ENCODE peak calls at places on chromosomes 7 and 10, in six cellular contexts. One of them, this sample, is unnamed.

GRCh38 chr10:112698774-112699173 is 251.3 kb upstream of the TCF7L2 start:
- DNase-seq in transverse colon: no peak
- DNase-seq in fibroblast of lung: no peak
- DNase-seq in WERI-Rb-1: no peak
- DNase-seq in PC-3: no peak
- DNase-seq in left ventricle myocardium inferior: no peak
- DNase-seq in this sample: no peak

GRCh38 chr10:103766751-103767509 is 88.4 kb downstream of the SH3PXD2A start:
- DNase-seq in transverse colon: no peak
- DNase-seq in fibroblast of lung: no peak
- DNase-seq in WERI-Rb-1: no peak
- DNase-seq in PC-3: no peak
- DNase-seq in left ventricle myocardium inferior: no peak
- DNase-seq in this sample: no peak

GRCh38 chr7:106376026-106376799 is 91.4 kb upstream of the NAMPT start:
- DNase-seq in transverse colon: no peak
- DNase-seq in fibroblast of lung: peak; percentile 32
- DNase-seq in WERI-Rb-1: no peak
- DNase-seq in PC-3: no peak
- DNase-seq in left ventricle myocardium inferior: no peak
- DNase-seq in this sample: no peak

GRCh38 chr10:92640110-92640509 is 47.2 kb downstream of the KIF11 start:
- DNase-seq in transverse colon: no peak
- DNase-seq in fibroblast of lung: peak; percentile 75
- DNase-seq in WERI-Rb-1: no peak
- DNase-seq in PC-3: peak; percentile 48
- DNase-seq in left ventricle myocardium inferior: no peak
- DNase-seq in this sample: peak; percentile 9

GRCh38 chr7:13904689-13905088 is 84.8 kb downstream of the ETV1 start:
- DNase-seq in transverse colon: no peak
- DNase-seq in fibroblast of lung: peak; percentile 47
- DNase-seq in WERI-Rb-1: no peak
- DNase-seq in PC-3: no peak
- DNase-seq in left ventricle myocardium inferior: no peak
- DNase-seq in this sample: peak; percentile 83

GRCh38 chr7:8295638-8296361 is 33.8 kb upstream of the ICA1 start:
- DNase-seq in transverse colon: peak; percentile 23
- DNase-seq in fibroblast of lung: peak; percentile 86
- DNase-seq in WERI-Rb-1: peak; percentile 59
- DNase-seq in PC-3: peak; percentile 86
- DNase-seq in left ventricle myocardium inferior: no peak
- DNase-seq in this sample: peak; percentile 29

GRCh38 chr7:73622909-73623797 is 1.2 kb downstream of the MLXIPL start:
- DNase-seq in transverse colon: peak; percentile 37
- DNase-seq in fibroblast of lung: peak; percentile 26
- DNase-seq in WERI-Rb-1: no peak
- DNase-seq in PC-3: no peak
- DNase-seq in left ventricle myocardium inferior: peak; percentile 48
- DNase-seq in this sample: no peak

GRCh38 chr7:44217133-44217714 is 16.4 kb downstream of the YKT6 start:
- DNase-seq in transverse colon: no peak
- DNase-seq in fibroblast of lung: no peak
- DNase-seq in WERI-Rb-1: no peak
- DNase-seq in PC-3: no peak
- DNase-seq in left ventricle myocardium inferior: peak; percentile 9
- DNase-seq in this sample: no peak

GRCh38 chr7:47473499-47474210 is 108.3 kb downstream of the TNS3 start:
- DNase-seq in transverse colon: no peak
- DNase-seq in fibroblast of lung: no peak
- DNase-seq in WERI-Rb-1: no peak
- DNase-seq in PC-3: no peak
- DNase-seq in left ventricle myocardium inferior: no peak
- DNase-seq in this sample: no peak

GRCh38 chr10:62492012-62492869 is 118.1 kb downstream of the ZNF365 start:
- DNase-seq in transverse colon: no peak
- DNase-seq in fibroblast of lung: peak; percentile 39
- DNase-seq in WERI-Rb-1: no peak
- DNase-seq in PC-3: peak; percentile 92
- DNase-seq in left ventricle myocardium inferior: no peak
- DNase-seq in this sample: peak; percentile 49

GRCh38 chr7:131370523-131370968 is 42.9 kb downstream of the MKLN1 start:
- DNase-seq in transverse colon: no peak
- DNase-seq in fibroblast of lung: peak; percentile 41
- DNase-seq in WERI-Rb-1: no peak
- DNase-seq in PC-3: peak; percentile 62
- DNase-seq in left ventricle myocardium inferior: no peak
- DNase-seq in this sample: no peak

GRCh38 chr7:43583424-43584199 is 704 bp downstream of the STK17A start:
- DNase-seq in transverse colon: peak; percentile 74
- DNase-seq in fibroblast of lung: peak; percentile 53
- DNase-seq in WERI-Rb-1: peak; percentile 52
- DNase-seq in PC-3: peak; percentile 50
- DNase-seq in left ventricle myocardium inferior: peak; percentile 82
- DNase-seq in this sample: no peak

GRCh38 chr10:131738396-131738735 is 162.4 kb upstream of the PPP2R2D start:
- DNase-seq in transverse colon: no peak
- DNase-seq in fibroblast of lung: no peak
- DNase-seq in WERI-Rb-1: no peak
- DNase-seq in PC-3: no peak
- DNase-seq in left ventricle myocardium inferior: no peak
- DNase-seq in this sample: no peak

GRCh38 chr10:125980521-125980920 is 84.2 kb downstream of the FANK1 start:
- DNase-seq in transverse colon: no peak
- DNase-seq in fibroblast of lung: no peak
- DNase-seq in WERI-Rb-1: no peak
- DNase-seq in PC-3: no peak
- DNase-seq in left ventricle myocardium inferior: no peak
- DNase-seq in this sample: no peak

GRCh38 chr10:34163075-34163905 is 651.8 kb downstream of the PARD3 start:
- DNase-seq in transverse colon: no peak
- DNase-seq in fibroblast of lung: peak; percentile 7
- DNase-seq in WERI-Rb-1: no peak
- DNase-seq in PC-3: peak; percentile 45
- DNase-seq in left ventricle myocardium inferior: no peak
- DNase-seq in this sample: no peak

GRCh38 chr10:26960308-26960707 is 99.5 kb upstream of the ABI1 start:
- DNase-seq in transverse colon: no peak
- DNase-seq in fibroblast of lung: no peak
- DNase-seq in WERI-Rb-1: no peak
- DNase-seq in PC-3: no peak
- DNase-seq in left ventricle myocardium inferior: no peak
- DNase-seq in this sample: no peak

GRCh38 chr7:107694395-107694794 is 33.8 kb downstream of the SLC26A4 start:
- DNase-seq in transverse colon: no peak
- DNase-seq in fibroblast of lung: no peak
- DNase-seq in WERI-Rb-1: no peak
- DNase-seq in PC-3: no peak
- DNase-seq in left ventricle myocardium inferior: no peak
- DNase-seq in this sample: no peak

GRCh38 chr10:44016589-44017482 is 368.1 kb downstream of the CXCL12 start:
- DNase-seq in transverse colon: no peak
- DNase-seq in fibroblast of lung: no peak
- DNase-seq in WERI-Rb-1: no peak
- DNase-seq in PC-3: no peak
- DNase-seq in left ventricle myocardium inferior: no peak
- DNase-seq in this sample: no peak

GRCh38 chr10:52318822-52319464 is 4.9 kb downstream of the DKK1 start:
- DNase-seq in transverse colon: no peak
- DNase-seq in fibroblast of lung: peak; percentile 96
- DNase-seq in WERI-Rb-1: no peak
- DNase-seq in PC-3: peak; percentile 100
- DNase-seq in left ventricle myocardium inferior: no peak
- DNase-seq in this sample: peak; percentile 94

GRCh38 chr7:151311294-151311864 is 30.2 kb upstream of the NUB1 start:
- DNase-seq in transverse colon: no peak
- DNase-seq in fibroblast of lung: no peak
- DNase-seq in WERI-Rb-1: peak; percentile 46
- DNase-seq in PC-3: peak; percentile 25
- DNase-seq in left ventricle myocardium inferior: no peak
- DNase-seq in this sample: no peak

GRCh38 chr7:138237995-138238394 is 161.7 kb downstream of the AKR1D1 start:
- DNase-seq in transverse colon: no peak
- DNase-seq in fibroblast of lung: no peak
- DNase-seq in WERI-Rb-1: no peak
- DNase-seq in PC-3: no peak
- DNase-seq in left ventricle myocardium inferior: no peak
- DNase-seq in this sample: no peak
- H3K4me3 ChIP-seq in transverse colon: no peak overlapping the region
- H3K4me3 ChIP-seq in fibroblast of lung: no peak overlapping the region
- H3K4me3 ChIP-seq in WERI-Rb-1: no peak overlapping the region
- H3K4me3 ChIP-seq in PC-3: no peak overlapping the region
- H3K4me3 ChIP-seq in left ventricle myocardium inferior: no peak overlapping the region
- H3K4me3 ChIP-seq in this sample: no peak overlapping the region

GRCh38 chr7:41832936-41833335 is 130.0 kb upstream of the INHBA start:
- DNase-seq in transverse colon: no peak
- DNase-seq in fibroblast of lung: no peak
- DNase-seq in WERI-Rb-1: no peak
- DNase-seq in PC-3: no peak
- DNase-seq in left ventricle myocardium inferior: no peak
- DNase-seq in this sample: no peak

GRCh38 chr7:41826641-41827040 is 123.8 kb upstream of the INHBA start:
- DNase-seq in transverse colon: no peak
- DNase-seq in fibroblast of lung: no peak
- DNase-seq in WERI-Rb-1: no peak
- DNase-seq in PC-3: no peak
- DNase-seq in left ventricle myocardium inferior: no peak
- DNase-seq in this sample: no peak

GRCh38 chr7:41828911-41829310 is 126.0 kb upstream of the INHBA start:
- DNase-seq in transverse colon: no peak
- DNase-seq in fibroblast of lung: no peak
- DNase-seq in WERI-Rb-1: no peak
- DNase-seq in PC-3: no peak
- DNase-seq in left ventricle myocardium inferior: no peak
- DNase-seq in this sample: no peak

GRCh38 chr7:41825927-41826480 is 123.1 kb upstream of the INHBA start:
- DNase-seq in transverse colon: no peak
- DNase-seq in fibroblast of lung: no peak
- DNase-seq in WERI-Rb-1: no peak
- DNase-seq in PC-3: peak; percentile 6
- DNase-seq in left ventricle myocardium inferior: no peak
- DNase-seq in this sample: no peak

GRCh38 chr7:41830271-41830670 is 127.4 kb upstream of the INHBA start:
- DNase-seq in transverse colon: no peak
- DNase-seq in fibroblast of lung: no peak
- DNase-seq in WERI-Rb-1: no peak
- DNase-seq in PC-3: no peak
- DNase-seq in left ventricle myocardium inferior: no peak
- DNase-seq in this sample: no peak
- TF ChIP-seq CTCF in transverse colon: no peak
- TF ChIP-seq CTCF in fibroblast of lung: no peak
- TF ChIP-seq CTCF in WERI-Rb-1: no peak
- TF ChIP-seq CTCF in PC-3: no peak
- TF ChIP-seq CTCF in left ventricle myocardium inferior: no peak
- TF ChIP-seq CTCF in this sample: no peak

GRCh38 chr7:69799048-69799697 is 200.9 kb downstream of the AUTS2 start:
- DNase-seq in transverse colon: no peak
- DNase-seq in fibroblast of lung: no peak
- DNase-seq in WERI-Rb-1: no peak
- DNase-seq in PC-3: no peak
- DNase-seq in left ventricle myocardium inferior: no peak
- DNase-seq in this sample: no peak
- H3K27me3 ChIP-seq in transverse colon: no peaks in the 10 kb centered on the region
- H3K27me3 ChIP-seq in fibroblast of lung: no peaks in the 10 kb centered on the region
- H3K27me3 ChIP-seq in WERI-Rb-1: no peaks in the 10 kb centered on the region
- H3K27me3 ChIP-seq in PC-3: no peaks in the 10 kb centered on the region
- H3K27me3 ChIP-seq in left ventricle myocardium inferior: no peaks in the 10 kb centered on the region
- H3K27me3 ChIP-seq in this sample: no peaks in the 10 kb centered on the region

GRCh38 chr7:3265388-3265787 is 35.7 kb upstream of the SDK1 start:
- DNase-seq in transverse colon: no peak
- DNase-seq in fibroblast of lung: no peak
- DNase-seq in WERI-Rb-1: peak; percentile 38
- DNase-seq in PC-3: no peak
- DNase-seq in left ventricle myocardium inferior: no peak
- DNase-seq in this sample: no peak

GRCh38 chr7:3254718-3255117 is 46.3 kb upstream of the SDK1 start:
- DNase-seq in transverse colon: no peak
- DNase-seq in fibroblast of lung: no peak
- DNase-seq in WERI-Rb-1: no peak
- DNase-seq in PC-3: no peak
- DNase-seq in left ventricle myocardium inferior: no peak
- DNase-seq in this sample: no peak

GRCh38 chr7:3259711-3260424 is 41.2 kb upstream of the SDK1 start:
- DNase-seq in transverse colon: no peak
- DNase-seq in fibroblast of lung: peak; percentile 59
- DNase-seq in WERI-Rb-1: peak; percentile 63
- DNase-seq in PC-3: no peak
- DNase-seq in left ventricle myocardium inferior: no peak
- DNase-seq in this sample: no peak

GRCh38 chr7:3264693-3265339 is 36.2 kb upstream of the SDK1 start:
- DNase-seq in transverse colon: no peak
- DNase-seq in fibroblast of lung: no peak
- DNase-seq in WERI-Rb-1: no peak
- DNase-seq in PC-3: no peak
- DNase-seq in left ventricle myocardium inferior: no peak
- DNase-seq in this sample: no peak

DNA sequence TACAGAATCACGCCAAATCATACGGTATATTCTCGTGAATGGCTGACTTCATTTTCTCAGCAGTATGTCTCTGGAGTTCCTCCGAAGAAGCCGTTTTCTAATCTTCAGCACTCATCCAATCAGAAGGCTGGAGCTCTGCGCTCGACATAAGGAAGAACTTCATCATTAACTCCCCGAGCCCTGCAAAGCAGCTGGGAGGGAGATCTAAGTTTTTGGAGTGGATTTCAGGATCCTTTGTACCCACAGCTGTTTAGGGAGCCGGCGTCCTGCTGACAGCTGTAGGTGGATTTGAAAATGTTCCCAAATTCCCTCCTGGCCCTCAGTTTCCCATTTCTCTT is 40.7 kb upstream of the SDK1 start:
- DNase-seq in transverse colon: no peak
- DNase-seq in fibroblast of lung: peak; percentile 79
- DNase-seq in WERI-Rb-1: peak; percentile 71
- DNase-seq in PC-3: no peak
- DNase-seq in left ventricle myocardium inferior: no peak
- DNase-seq in this sample: no peak
- H3K4me3 ChIP-seq in transverse colon: peak overlapping the region; percentile 34
- H3K4me3 ChIP-seq in fibroblast of lung: peak overlapping the region; percentile 60
- H3K4me3 ChIP-seq in WERI-Rb-1: peak overlapping the region; percentile 41
- H3K4me3 ChIP-seq in PC-3: no peak overlapping the region
- H3K4me3 ChIP-seq in left ventricle myocardium inferior: peak overlapping the region; percentile 61
- H3K4me3 ChIP-seq in this sample: peak overlapping the region; percentile 37

GRCh38 chr7:92586403-92586802 is 3.8 kb downstream of the FAM133B start:
- DNase-seq in transverse colon: no peak
- DNase-seq in fibroblast of lung: peak; percentile 79
- DNase-seq in WERI-Rb-1: no peak
- DNase-seq in PC-3: no peak
- DNase-seq in left ventricle myocardium inferior: no peak
- DNase-seq in this sample: peak; percentile 9

GRCh38 chr7:92590711-92591310 is 621 bp upstream of the FAM133B start:
- DNase-seq in transverse colon: no peak
- DNase-seq in fibroblast of lung: no peak
- DNase-seq in WERI-Rb-1: peak; percentile 19
- DNase-seq in PC-3: no peak
- DNase-seq in left ventricle myocardium inferior: no peak
- DNase-seq in this sample: no peak

GRCh38 chr7:92584953-92585352 is 5.2 kb downstream of the FAM133B start:
- DNase-seq in transverse colon: no peak
- DNase-seq in fibroblast of lung: peak; percentile 24
- DNase-seq in WERI-Rb-1: no peak
- DNase-seq in PC-3: peak; percentile 21
- DNase-seq in left ventricle myocardium inferior: no peak
- DNase-seq in this sample: no peak

GRCh38 chr7:92588561-92588960 is 1.6 kb downstream of the FAM133B start:
- DNase-seq in transverse colon: no peak
- DNase-seq in fibroblast of lung: peak; percentile 35
- DNase-seq in WERI-Rb-1: no peak
- DNase-seq in PC-3: no peak
- DNase-seq in left ventricle myocardium inferior: no peak
- DNase-seq in this sample: no peak

GRCh38 chr7:92589056-92589455 is 1.1 kb downstream of the FAM133B start:
- DNase-seq in transverse colon: no peak
- DNase-seq in fibroblast of lung: no peak
- DNase-seq in WERI-Rb-1: no peak
- DNase-seq in PC-3: no peak
- DNase-seq in left ventricle myocardium inferior: no peak
- DNase-seq in this sample: no peak
- TF ChIP-seq CTCF in transverse colon: no peak
- TF ChIP-seq CTCF in fibroblast of lung: no peak
- TF ChIP-seq CTCF in WERI-Rb-1: no peak
- TF ChIP-seq CTCF in PC-3: no peak
- TF ChIP-seq CTCF in left ventricle myocardium inferior: no peak
- TF ChIP-seq CTCF in this sample: no peak